ENCODE peak calls at places on chromosomes 6 and 20, in six cellular contexts. A is stomach; I is ovary; X is prostate gland; D is CD8-positive, alpha-beta T cell; S is left ventricle myocardium inferior. M is an unnamed sample.

GRCh38 chr6:98041072-98041471 is 758.1 kb upstream of the MMS22L start:
- DNase-seq in A (no peak), I (no peak), X (no peak), D (no peak), S (no peak), M (no peak)

GRCh38 chr6:154440422-154441043 is 70.0 kb downstream of the CNKSR3 start:
- DNase-seq in A (no peak), I (no peak), X (no peak), D (no peak), S (no peak), M (no peak)

GRCh38 chr6:1216488-1216974 is 95.4 kb upstream of the FOXQ1 start:
- DNase-seq in A (no peak), I (no peak), X (no peak), D (no peak), S (no peak), M (no peak)

GRCh38 chr6:98044168-98044567 is 761.2 kb upstream of the MMS22L start:
- DNase-seq in A (no peak), I (no peak), X (no peak), D (no peak), S (no peak), M (no peak)

GRCh38 chr6:150752409-150752808 is 113.1 kb upstream of the MTHFD1L start:
- DNase-seq in A (no peak), I (no peak), X (no peak), D (no peak), S (no peak), M (no peak)

GRCh38 chr20:2210646-2211556 is 84.9 kb upstream of the TGM3 start:
- DNase-seq in A (no peak), I (no peak), X (no peak), D (no peak), S (peak; percentile 29), M (peak; percentile 34)

GRCh38 chr20:25251019-25251418 is 3.1 kb downstream of the PYGB start:
- DNase-seq in A (no peak), I (no peak), X (no peak), D (no peak), S (no peak), M (no peak)

GRCh38 chr20:61353261-61353995 is 101.4 kb downstream of the CDH4 start:
- DNase-seq in A (no peak), I (no peak), X (no peak), D (no peak), S (no peak), M (no peak)

GRCh38 chr6:133553652-133554051 is 312.5 kb downstream of the EYA4 start:
- DNase-seq in A (peak; percentile 54), I (peak; percentile 65), X (peak; percentile 19), D (no peak), S (no peak), M (no peak)

GRCh38 chr6:32840604-32841246 is 2.2 kb upstream of the TAP2 start:
- DNase-seq in A (no peak), I (no peak), X (no peak), D (peak; percentile 29), S (no peak), M (no peak)

GRCh38 chr6:148325316-148326068 is 17.1 kb upstream of the SASH1 start:
- DNase-seq in A (no peak), I (no peak), X (no peak), D (no peak), S (no peak), M (no peak)

GRCh38 chr6:92174398-92175073 is 1244.8 kb downstream of the EPHA7 start:
- DNase-seq in A (no peak), I (no peak), X (no peak), D (no peak), S (no peak), M (no peak)

GRCh38 chr6:27608916-27609883 is 136.3 kb upstream of the ZNF184 start:
- DNase-seq in A (no peak), I (no peak), X (no peak), D (no peak), S (no peak), M (peak; percentile 49)

GRCh38 chr6:11762782-11763459 is 15.7 kb downstream of the ADTRP start:
- DNase-seq in A (no peak), I (no peak), X (no peak), D (no peak), S (no peak), M (no peak)

GRCh38 chr6:11263185-11263817 is 30.8 kb upstream of the NEDD9 start:
- DNase-seq in A (peak; percentile 75), I (peak; percentile 66), X (no peak), D (no peak), S (peak; percentile 56), M (peak; percentile 82)

GRCh38 chr6:111569951-111570350 is 35.7 kb downstream of the TRAF3IP2 start:
- DNase-seq in A (no peak), I (no peak), X (no peak), D (no peak), S (no peak), M (no peak)

GRCh38 chr20:59837623-59838394 is 95.6 kb downstream of the SYCP2 start:
- DNase-seq in A (no peak), I (no peak), X (no peak), D (no peak), S (no peak), M (no peak)

GRCh38 chr6:42441059-42441471 is 10.7 kb downstream of the TRERF1 start:
- DNase-seq in A (no peak), I (peak; percentile 73), X (no peak), D (no peak), S (no peak), M (no peak)

GRCh38 chr6:116887884-116888283 is 10.8 kb downstream of the RFX6 start:
- DNase-seq in A (no peak), I (no peak), X (no peak), D (no peak), S (no peak), M (no peak)

GRCh38 chr6:122789862-122790739 is 1.0 kb downstream of the SMPDL3A start:
- DNase-seq in A (no peak), I (no peak), X (peak; percentile 36), D (peak; percentile 6), S (peak; percentile 20), M (peak; percentile 48)

GRCh38 chr20:23027721-23028120 is 7.4 kb upstream of the SSTR4 start:
- DNase-seq in A (no peak), I (no peak), X (no peak), D (no peak), S (no peak), M (peak; percentile 34)

GRCh38 chr6:169784941-169785340 is 33.5 kb downstream of the ERMARD start:
- DNase-seq in A (no peak), I (no peak), X (no peak), D (no peak), S (no peak), M (no peak)

GRCh38 chr6:70494833-70495232 is 71.9 kb upstream of the SDHAF4 start:
- DNase-seq in A (no peak), I (no peak), X (no peak), D (no peak), S (no peak), M (no peak)

GRCh38 chr6:105985816-105986632 is 100.1 kb upstream of the PRDM1 start:
- DNase-seq in A (no peak), I (no peak), X (no peak), D (no peak), S (no peak), M (no peak)

GRCh38 chr6:27593861-27594260 is 121.0 kb upstream of the ZNF184 start:
- DNase-seq in A (no peak), I (no peak), X (no peak), D (no peak), S (no peak), M (no peak)

GRCh38 chr6:136921936-136922679 is at the start of gene SLC35D3:
- DNase-seq in A (no peak), I (no peak), X (no peak), D (peak; percentile 11), S (no peak), M (no peak)

GRCh38 chr6:30129818-30130679 is 5.9 kb upstream of the TRIM40 start:
- DNase-seq in A (no peak), I (no peak), X (no peak), D (no peak), S (no peak), M (no peak)

GRCh38 chr6:3592371-3592941 is 135.6 kb upstream of the SLC22A23 start:
- DNase-seq in A (no peak), I (no peak), X (no peak), D (no peak), S (no peak), M (no peak)
- H3K4me1 ChIP-seq in A (no peaks in the 10 kb centered on the region), I (no peaks in the 10 kb centered on the region), X (no peaks in the 10 kb centered on the region), D (no peaks in the 10 kb centered on the region), S (no peaks in the 10 kb centered on the region), M (no peaks in the 10 kb centered on the region)

GRCh38 chr6:41306187-41306854 is 19.8 kb upstream of the TREM1 start:
- DNase-seq in A (peak; percentile 53), I (no peak), X (peak; percentile 61), D (peak; percentile 50), S (no peak), M (peak; percentile 60)
- TF ChIP-seq CTCF in A (peak; percentile 52), I (no peak), X (peak; percentile 29), D (peak; percentile 79), S (peak; percentile 68), M (peak; percentile 34)

GRCh38 chr6:50711686-50712085 is 1.6 kb upstream of the TFAP2D start:
- DNase-seq in A (no peak), I (no peak), X (no peak), D (no peak), S (no peak), M (no peak)

GRCh38 chr6:50707652-50708325 is 5.5 kb upstream of the TFAP2D start:
- DNase-seq in A (no peak), I (no peak), X (no peak), D (no peak), S (no peak), M (no peak)

GRCh38 chr6:50707191-50707590 is 6.1 kb upstream of the TFAP2D start:
- DNase-seq in A (no peak), I (no peak), X (no peak), D (no peak), S (no peak), M (no peak)

GRCh38 chr6:50708664-50709365 is 4.5 kb upstream of the TFAP2D start:
- DNase-seq in A (no peak), I (no peak), X (no peak), D (no peak), S (no peak), M (no peak)

GRCh38 chr6:50709366-50709734 is 4.0 kb upstream of the TFAP2D start:
- DNase-seq in A (no peak), I (no peak), X (no peak), D (no peak), S (no peak), M (no peak)
- H3K4me1 ChIP-seq in A (no peaks in the 10 kb centered on the region), I (no peaks in the 10 kb centered on the region), X (no peaks in the 10 kb centered on the region), D (no peaks in the 10 kb centered on the region), S (peaks cover 5% of the 10 kb centered on the region), M (no peaks in the 10 kb centered on the region)

GRCh38 chr6:13492357-13492756 is 5.0 kb upstream of the GFOD1 start:
- DNase-seq in A (no peak), I (no peak), X (no peak), D (no peak), S (no peak), M (no peak)
- TF ChIP-seq CTCF in A (no peak), I (no peak), X (no peak), D (no peak), S (no peak), M (no peak)

GRCh38 chr20:20289331-20289730 is 78.6 kb upstream of the INSM1 start:
- DNase-seq in A (no peak), I (no peak), X (no peak), D (no peak), S (no peak), M (no peak)
- H3K4me1 ChIP-seq in A (no peaks in the 10 kb centered on the region), I (no peaks in the 10 kb centered on the region), X (no peaks in the 10 kb centered on the region), D (no peaks in the 10 kb centered on the region), S (no peaks in the 10 kb centered on the region), M (no peaks in the 10 kb centered on the region)

GRCh38 chr6:73285674-73286283 is 22.8 kb upstream of the KHDC1 start:
- DNase-seq in A (no peak), I (no peak), X (no peak), D (no peak), S (no peak), M (no peak)
- TF ChIP-seq CTCF in A (peak; percentile 11), I (peak; percentile 5), X (no peak), D (no peak), S (peak; percentile 48), M (no peak)